ENCODE peak calls at places on chromosomes 16 and 17, in eight cellular contexts. I, T, M, S, G, Y, C and E are unnamed samples.

GRCh38 chr16:83581082-83581481 is 226.7 kb upstream of the HSBP1 start:
- DNase-seq in I (no peak), T (no peak), M (no peak), S (no peak), G (no peak), Y (no peak), C (no peak), E (no peak)

GRCh38 chr16:11372073-11372923 is 27.0 kb downstream of the RMI2 start:
- DNase-seq in I (no peak), T (no peak), M (no peak), S (no peak), G (no peak), Y (no peak), C (no peak), E (no peak)

GRCh38 chr16:85306071-85306792 is 194.0 kb upstream of the CIBAR2 start:
- DNase-seq in I (peak), T (peak), M (no peak), S (peak), G (peak), Y (peak), C (peak), E (peak)

GRCh38 chr17:3656755-3657587 is 11.4 kb downstream of the TAX1BP3 start:
- DNase-seq in I (no peak), T (no peak), M (no peak), S (no peak), G (no peak), Y (no peak), C (no peak), E (no peak)

GRCh38 chr16:4200781-4201137 is 41.1 kb downstream of the SRL start:
- DNase-seq in I (no peak), T (no peak), M (no peak), S (no peak), G (no peak), Y (no peak), C (no peak), E (no peak)

GRCh38 chr17:55964191-55964590 is 189.1 kb upstream of the ANKFN1 start:
- DNase-seq in I (no peak), T (no peak), M (no peak), S (no peak), G (no peak), Y (no peak), C (no peak), E (no peak)

GRCh38 chr16:56029026-56029425 is 153.9 kb upstream of the CES5A start:
- DNase-seq in I (no peak), T (no peak), M (no peak), S (no peak), G (no peak), Y (no peak), C (no peak), E (no peak)

GRCh38 chr17:40791808-40792436 is 7.8 kb downstream of the KRT28 start:
- DNase-seq in I (no peak), T (no peak), M (peak), S (no peak), G (no peak), Y (peak), C (no peak), E (no peak)

GRCh38 chr17:9729034-9729650 is 62.2 kb downstream of the DHRS7C start:
- DNase-seq in I (peak), T (no peak), M (peak), S (no peak), G (no peak), Y (no peak), C (no peak), E (no peak)

GRCh38 chr16:71357681-71358080 is 842 bp upstream of the CALB2 start:
- DNase-seq in I (no peak), T (no peak), M (peak), S (no peak), G (no peak), Y (no peak), C (no peak), E (no peak)

GRCh38 chr16:81901483-81901882 is 109.8 kb downstream of the SDR42E1 start:
- DNase-seq in I (no peak), T (no peak), M (no peak), S (no peak), G (no peak), Y (peak), C (no peak), E (no peak)

GRCh38 chr16:27228621-27229501 is 25.5 kb downstream of the KDM8 start:
- DNase-seq in I (peak), T (no peak), M (no peak), S (peak), G (no peak), Y (no peak), C (no peak), E (peak)

GRCh38 chr17:32516940-32517711 is 30.3 kb downstream of the CDK5R1 start:
- DNase-seq in I (no peak), T (no peak), M (peak), S (no peak), G (no peak), Y (no peak), C (no peak), E (no peak)

GRCh38 chr16:81483970-81484595 is 39.5 kb downstream of the CMIP start:
- DNase-seq in I (no peak), T (no peak), M (no peak), S (no peak), G (no peak), Y (no peak), C (no peak), E (no peak)

GRCh38 chr16:77402118-77402517 is 32.7 kb downstream of the ADAMTS18 start:
- DNase-seq in I (no peak), T (no peak), M (no peak), S (no peak), G (no peak), Y (no peak), C (no peak), E (no peak)

GRCh38 chr17:2076461-2076984 is 21.6 kb downstream of the HIC1 start:
- DNase-seq in I (no peak), T (no peak), M (no peak), S (no peak), G (no peak), Y (no peak), C (no peak), E (no peak)

GRCh38 chr16:28544998-28545397 is 6.2 kb upstream of the NUPR1 start:
- DNase-seq in I (no peak), T (no peak), M (no peak), S (no peak), G (no peak), Y (no peak), C (no peak), E (no peak)

GRCh38 chr17:80783971-80784370 is 207.7 kb upstream of the CHMP6 start:
- DNase-seq in I (no peak), T (no peak), M (no peak), S (no peak), G (no peak), Y (no peak), C (no peak), E (no peak)

GRCh38 chr17:3827124-3827773 is 18.8 kb downstream of the NCBP3 start:
- DNase-seq in I (peak), T (no peak), M (peak), S (no peak), G (peak), Y (peak), C (no peak), E (no peak)

GRCh38 chr16:17173134-17173729 is 297.5 kb downstream of the XYLT1 start:
- DNase-seq in I (peak), T (no peak), M (no peak), S (peak), G (peak), Y (no peak), C (peak), E (peak)

GRCh38 chr17:9239260-9239820 is 218.0 kb downstream of the NTN1 start:
- DNase-seq in I (no peak), T (no peak), M (no peak), S (no peak), G (no peak), Y (no peak), C (no peak), E (peak)

GRCh38 chr16:70685938-70686375 is at the start of gene MTSS2:
- DNase-seq in I (no peak), T (peak), M (peak), S (peak), G (peak), Y (peak), C (peak), E (peak)

GRCh38 chr16:47065766-47066688 is 77.7 kb downstream of the NETO2 start:
- DNase-seq in I (no peak), T (no peak), M (no peak), S (no peak), G (no peak), Y (no peak), C (no peak), E (no peak)

GRCh38 chr16:69100046-69100765 is 5.2 kb upstream of the HAS3 start:
- DNase-seq in I (no peak), T (no peak), M (no peak), S (no peak), G (no peak), Y (no peak), C (no peak), E (no peak)

GRCh38 chr17:32497431-32498205 is 10.8 kb downstream of the CDK5R1 start:
- DNase-seq in I (no peak), T (no peak), M (no peak), S (no peak), G (no peak), Y (no peak), C (no peak), E (no peak)

GRCh38 chr17:64615025-64615677 is 47.0 kb downstream of the SMURF2 start:
- DNase-seq in I (no peak), T (no peak), M (no peak), S (no peak), G (no peak), Y (no peak), C (no peak), E (no peak)

GRCh38 chr17:8463089-8463488 is 27.4 kb downstream of the NDEL1 start:
- DNase-seq in I (no peak), T (no peak), M (no peak), S (no peak), G (no peak), Y (no peak), C (no peak), E (no peak)

GRCh38 chr16:85173981-85174751 is 61.9 kb upstream of the CIBAR2 start:
- DNase-seq in I (no peak), T (no peak), M (peak), S (no peak), G (peak), Y (peak), C (no peak), E (peak)

GRCh38 chr17:41284043-41284442 is 8.5 kb downstream of the KRTAP9-7 start:
- DNase-seq in I (no peak), T (no peak), M (peak), S (no peak), G (no peak), Y (no peak), C (no peak), E (no peak)

GRCh38 chr17:28507567-28508195 is 1.5 kb downstream of the FOXN1 start:
- DNase-seq in I (no peak), T (no peak), M (no peak), S (no peak), G (no peak), Y (no peak), C (no peak), E (peak)

GRCh38 chr17:34884597-34884996 is 76.7 kb downstream of the CCT6B start:
- DNase-seq in I (no peak), T (no peak), M (no peak), S (no peak), G (no peak), Y (no peak), C (no peak), E (no peak)

GRCh38 chr16:69890114-69890890 is 60.8 kb upstream of the CLEC18A start:
- DNase-seq in I (no peak), T (peak), M (peak), S (peak), G (peak), Y (no peak), C (peak), E (no peak)

GRCh38 chr17:38418069-38418692 is 10.1 kb upstream of the ARHGAP23 start:
- DNase-seq in I (no peak), T (no peak), M (no peak), S (no peak), G (no peak), Y (no peak), C (no peak), E (no peak)
- H3K4me3 ChIP-seq in I (no peak), T (peak), M (no peak), S (peak), G (no peak), Y (no peak), C (peak), E (no peak)

GRCh38 chr16:30054959-30055553 is 10.5 kb upstream of the ALDOA start:
- DNase-seq in I (peak), T (no peak), M (no peak), S (no peak), G (no peak), Y (no peak), C (no peak), E (peak)
- TF ChIP-seq CTCF in I (peak), T (no peak), M (peak), S (peak), G (no peak), Y (peak), C (peak), E (peak)

GRCh38 chr17:42679001-42679491 is 2.3 kb upstream of the PLEKHH3 start:
- DNase-seq in I (peak), T (no peak), M (peak), S (no peak), G (peak), Y (peak), C (no peak), E (peak)

GRCh38 chr17:42677921-42678781 is 1.4 kb upstream of the PLEKHH3 start:
- DNase-seq in I (peak), T (no peak), M (peak), S (peak), G (peak), Y (peak), C (peak), E (peak)

GRCh38 chr17:42679492-42680330 is 1.9 kb downstream of the CCR10 start:
- DNase-seq in I (peak), T (no peak), M (peak), S (peak), G (peak), Y (peak), C (no peak), E (peak)

GRCh38 chr17:42681976-42682375 is 333 bp upstream of the CCR10 start:
- DNase-seq in I (no peak), T (no peak), M (no peak), S (no peak), G (no peak), Y (no peak), C (no peak), E (no peak)

DNA sequence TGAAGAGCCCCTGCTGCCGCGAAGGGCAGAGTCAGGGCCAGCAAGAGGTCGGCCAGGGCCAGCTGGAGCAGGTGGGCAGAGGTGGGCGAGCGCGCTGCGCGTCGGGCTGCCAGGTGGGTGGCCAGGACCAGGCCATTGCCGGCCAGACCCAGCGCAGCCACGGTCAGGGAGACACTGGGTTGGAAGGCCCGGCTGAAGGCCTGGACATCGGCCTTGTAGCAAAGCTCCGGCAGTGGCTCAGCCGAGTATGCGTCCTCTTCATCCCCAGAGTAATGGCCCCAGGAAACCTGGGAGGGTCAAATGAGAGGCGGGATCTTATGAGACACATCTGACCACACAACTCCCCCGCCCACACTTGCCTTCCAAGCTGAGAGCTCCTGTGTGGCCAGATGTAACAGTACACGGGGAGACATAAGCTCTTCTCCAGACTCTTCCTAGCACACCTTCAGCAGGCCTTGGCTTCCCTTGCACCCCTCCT is 1.3 kb downstream of the CCR10 start:
- DNase-seq in I (peak), T (no peak), M (no peak), S (no peak), G (peak), Y (no peak), C (no peak), E (no peak)
- H3K27ac ChIP-seq in I (peak), T (peak), M (peak), S (peak), G (peak), Y (no peak), C (peak), E (peak)

DNA sequence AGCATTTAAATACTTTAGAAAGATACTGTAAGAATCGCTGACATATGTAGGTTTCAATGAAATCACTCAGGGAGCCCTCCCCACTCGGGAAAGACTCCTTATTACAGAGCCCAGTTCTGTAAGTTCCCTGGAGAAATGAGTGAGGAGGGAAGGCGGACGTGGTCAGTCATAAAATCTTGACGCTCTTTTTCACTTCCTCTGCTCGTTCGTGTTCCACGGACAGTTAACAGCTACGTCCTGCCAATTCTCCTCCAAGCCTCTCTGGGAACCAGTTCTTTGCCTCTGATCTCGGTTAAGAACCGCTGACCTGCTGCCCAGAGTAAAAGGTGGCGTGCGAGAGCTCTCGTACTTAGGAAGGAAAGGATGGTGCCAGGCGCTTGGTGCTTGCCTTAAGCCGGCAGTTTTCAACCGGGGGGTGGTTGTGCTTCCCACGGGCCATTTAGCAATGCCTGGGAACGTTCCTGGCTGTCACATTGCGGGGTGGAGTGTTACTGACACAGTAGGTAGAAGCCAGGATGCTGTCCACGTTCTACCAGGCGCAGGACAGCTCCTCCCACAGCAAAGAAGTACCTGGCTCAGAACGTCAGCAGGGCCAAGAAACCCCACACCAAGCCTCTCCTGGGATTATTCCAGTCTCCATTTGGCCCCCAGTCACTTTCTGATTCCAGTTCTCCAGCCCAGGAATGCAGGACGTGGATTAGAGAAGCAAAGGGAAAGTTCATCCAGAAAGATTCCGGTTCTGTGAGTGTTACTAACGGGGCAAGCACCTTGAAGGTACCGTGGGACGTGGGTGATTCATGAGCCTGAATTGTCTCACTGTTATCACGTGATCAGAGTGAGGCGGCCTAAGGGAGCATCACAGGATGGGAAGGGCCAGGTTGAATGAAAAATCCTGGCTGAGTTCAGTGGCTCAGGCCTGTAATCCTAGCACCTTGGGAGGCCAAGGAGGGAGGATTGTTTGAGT is 87.7 kb downstream of the MRM3 start:
- DNase-seq in I (no peak), T (no peak), M (no peak), S (peak), G (peak), Y (peak), C (no peak), E (no peak)
- H3K4me3 ChIP-seq in I (no peak), T (peak), M (no peak), S (peak), G (no peak), Y (no peak), C (no peak), E (peak)

GRCh38 chr17:44759916-44760243 is 1.1 kb downstream of the ADAM11 start:
- DNase-seq in I (no peak), T (no peak), M (no peak), S (no peak), G (no peak), Y (no peak), C (no peak), E (no peak)

GRCh38 chr17:44759096-44759915 is 518 bp downstream of the ADAM11 start:
- DNase-seq in I (no peak), T (no peak), M (no peak), S (no peak), G (no peak), Y (no peak), C (no peak), E (no peak)

GRCh38 chr17:44757045-44757917 is 1.5 kb upstream of the ADAM11 start:
- DNase-seq in I (no peak), T (no peak), M (no peak), S (peak), G (no peak), Y (no peak), C (no peak), E (no peak)

GRCh38 chr17:44758414-44759095 is at the start of gene ADAM11:
- DNase-seq in I (no peak), T (no peak), M (no peak), S (no peak), G (no peak), Y (no peak), C (no peak), E (no peak)

DNA sequence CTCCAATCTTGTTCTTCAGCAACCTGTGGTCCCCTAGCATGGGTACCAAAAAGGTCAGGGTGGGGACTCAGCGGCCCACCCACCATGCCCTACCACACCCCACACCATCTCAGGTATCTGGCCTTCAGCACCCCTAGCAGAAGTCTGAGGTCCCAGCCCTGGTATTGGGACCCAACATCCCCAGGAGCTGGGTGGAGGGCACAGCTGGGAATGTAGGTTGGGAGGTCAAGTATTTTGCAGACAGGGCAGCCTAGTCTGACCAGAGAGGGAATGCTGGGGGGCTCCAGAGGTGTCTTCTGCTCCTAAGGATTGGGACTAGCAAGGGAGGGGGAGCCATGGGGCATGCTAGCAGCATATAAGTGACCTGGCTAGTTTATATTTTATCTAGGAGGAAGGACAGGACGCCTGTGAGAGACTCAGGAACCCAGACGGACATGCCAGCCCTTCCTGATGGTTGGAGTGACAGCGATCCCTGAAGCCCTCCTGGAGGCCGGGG is 822 bp upstream of the ADAM11 start:
- DNase-seq in I (no peak), T (no peak), M (no peak), S (no peak), G (no peak), Y (no peak), C (no peak), E (no peak)
- TF ChIP-seq CTCF in I (no peak), T (no peak), M (no peak), S (no peak), G (no peak), Y (no peak), C (no peak), E (no peak)

GRCh38 chr17:77456271-77456950 is 315.6 kb downstream of the SEC14L1 start:
- DNase-seq in I (peak), T (no peak), M (no peak), S (no peak), G (no peak), Y (no peak), C (no peak), E (no peak)
- H3K27ac ChIP-seq in I (peak), T (no peak), M (no peak), S (peak), G (peak), Y (peak), C (no peak), E (peak)

GRCh38 chr17:77618173-77618572 is 340.3 kb upstream of the TNRC6C start:
- DNase-seq in I (no peak), T (no peak), M (no peak), S (no peak), G (no peak), Y (no peak), C (no peak), E (no peak)

GRCh38 chr17:77618731-77619130 is 339.8 kb upstream of the TNRC6C start:
- DNase-seq in I (no peak), T (no peak), M (no peak), S (no peak), G (no peak), Y (no peak), C (no peak), E (no peak)

GRCh38 chr17:77619851-77620250 is 338.7 kb upstream of the TNRC6C start:
- DNase-seq in I (no peak), T (no peak), M (no peak), S (no peak), G (no peak), Y (peak), C (no peak), E (no peak)

GRCh38 chr17:77620282-77620681 is 338.2 kb upstream of the TNRC6C start:
- DNase-seq in I (no peak), T (no peak), M (no peak), S (no peak), G (no peak), Y (no peak), C (no peak), E (no peak)

GRCh38 chr17:77619326-77619725 is 339.2 kb upstream of the TNRC6C start:
- DNase-seq in I (no peak), T (no peak), M (no peak), S (no peak), G (no peak), Y (no peak), C (no peak), E (no peak)
- H3K4me3 ChIP-seq in I (no peak), T (no peak), M (no peak), S (no peak), G (no peak), Y (no peak), C (no peak), E (no peak)